ENCODE peak calls at places on chromosomes 16 and 17, in four cellular contexts. R is OCI-LY7, B is SK-N-SH, Y is neural progenitor cell. N is an unnamed sample. For H3K36me3, the result is how much of the 10 kb centered on the place peaks cover.

GRCh38 chr17:44911133-44912001 is 3.9 kb downstream of the GFAP start:
- DNase-seq in B (peak), Y (peak), R (peak), N (peak)

GRCh38 chr17:29567362-29568330 is 809 bp upstream of the ABHD15 start:
- DNase-seq in Y (peak), R (peak), B (peak), N (peak)

GRCh38 chr17:73571524-73572130 is 72.6 kb downstream of the SDK2 start:
- DNase-seq in B (no peak), Y (no peak), R (no peak), N (no peak)

GRCh38 chr17:73340093-73340596 is 28.3 kb upstream of the CDC42EP4 start:
- DNase-seq in B (no peak), Y (no peak), R (no peak), N (no peak)

GRCh38 chr17:42212382-42212781 is 18.1 kb upstream of the GHDC start:
- DNase-seq in Y (no peak), R (no peak), B (no peak), N (no peak)

GRCh38 chr16:87129771-87130170 is 187.4 kb downstream of the C16orf95 start:
- DNase-seq in Y (no peak), B (no peak), R (no peak), N (no peak)

GRCh38 chr17:14791221-14791620 is 473.9 kb downstream of the PMP22 start:
- DNase-seq in R (no peak), Y (no peak), B (no peak), N (no peak)

GRCh38 chr17:72399608-72400487 is 279.0 kb downstream of the SOX9 start:
- DNase-seq in R (no peak), Y (no peak), B (no peak), N (no peak)

GRCh38 chr17:63425478-63425877 is 20.6 kb downstream of the CYB561 start:
- DNase-seq in Y (peak), R (peak), B (peak), N (peak)

GRCh38 chr16:29124828-29125227 is 140.0 kb downstream of the LAT start:
- DNase-seq in R (no peak), Y (no peak), B (no peak), N (no peak)

GRCh38 chr17:32009262-32009542 is 2.0 kb downstream of the LRRC37B start:
- DNase-seq in Y (no peak), R (no peak), B (no peak), N (no peak)

GRCh38 chr17:43832168-43832975 is 574 bp downstream of the MPP3 start:
- DNase-seq in R (no peak), B (peak), Y (peak), N (no peak)

GRCh38 chr17:50909765-50910661 is 43.9 kb upstream of the TOB1 start:
- DNase-seq in Y (no peak), B (no peak), R (no peak), N (no peak)

GRCh38 chr16:9645911-9646310 is 536.3 kb downstream of the GRIN2A start:
- DNase-seq in Y (no peak), B (no peak), R (no peak), N (no peak)

GRCh38 chr17:63640038-63640437 is 17.8 kb downstream of the MAP3K3 start:
- DNase-seq in R (no peak), B (no peak), Y (no peak), N (no peak)

GRCh38 chr16:47848481-47849109 is 307.2 kb downstream of the ABCC12 start:
- DNase-seq in Y (peak), B (no peak), R (no peak), N (no peak)

GRCh38 chr16:75068075-75068474 is 48.5 kb downstream of the LDHD start:
- DNase-seq in B (no peak), Y (no peak), R (peak), N (no peak)

GRCh38 chr17:18363021-18363941 is at the start of gene SHMT1:
- DNase-seq in B (peak), R (peak), Y (peak), N (peak)

GRCh38 chr16:87194172-87194571 is 123.0 kb downstream of the C16orf95 start:
- DNase-seq in Y (no peak), B (no peak), R (no peak), N (no peak)

GRCh38 chr16:56625943-56626654 is 518 bp downstream of the MT1E start:
- DNase-seq in B (no peak), R (no peak), Y (no peak), N (no peak)

GRCh38 chr17:66344473-66344872 is 42.1 kb downstream of the PRKCA start:
- DNase-seq in B (no peak), R (no peak), Y (no peak), N (no peak)

GRCh38 chr17:42266918-42267766 is 9.0 kb downstream of the STAT5B start:
- DNase-seq in Y (no peak), R (no peak), B (no peak), N (no peak)

GRCh38 chr16:55265926-55266325 is 58.1 kb upstream of the IRX6 start:
- DNase-seq in Y (no peak), B (no peak), R (no peak), N (no peak)

GRCh38 chr17:48748728-48749566 is 20.4 kb upstream of the HOXB13 start:
- DNase-seq in Y (no peak), B (no peak), R (no peak), N (no peak)

GRCh38 chr17:74842599-74843351 is 16.9 kb downstream of the GRIN2C start:
- DNase-seq in Y (peak), B (peak), R (no peak), N (no peak)

GRCh38 chr17:40014375-40014980 is 762 bp upstream of the CSF3 start:
- DNase-seq in B (peak), R (no peak), Y (no peak), N (no peak)

GRCh38 chr16:68086336-68086821 is 1.2 kb downstream of the NFATC3 start:
- DNase-seq in Y (peak), B (peak), R (no peak), N (peak)

GRCh38 chr17:48441862-48442261 is 11.8 kb upstream of the SKAP1 start:
- DNase-seq in R (no peak), Y (no peak), B (no peak), N (no peak)

GRCh38 chr17:81388612-81389367 is 6.5 kb upstream of the BAHCC1 start:
- DNase-seq in B (peak), Y (peak), R (no peak), N (no peak)

GRCh38 chr16:76114681-76115080 is 162.5 kb upstream of the CNTNAP4 start:
- DNase-seq in B (no peak), R (no peak), Y (no peak), N (no peak)

GRCh38 chr17:65677932-65678331 is 116.5 kb upstream of the AXIN2 start:
- DNase-seq in R (no peak), B (no peak), Y (no peak), N (no peak)

GRCh38 chr16:83005653-83006160 is 378.9 kb downstream of the CDH13 start:
- DNase-seq in B (no peak), R (no peak), Y (no peak), N (no peak)

GRCh38 chr16:72974142-72974769 is 73.7 kb downstream of the ZFHX3 start:
- DNase-seq in Y (no peak), B (no peak), R (no peak), N (no peak)

GRCh38 chr17:48194097-48194550 is 86.6 kb downstream of the SNX11 start:
- DNase-seq in Y (no peak), B (no peak), R (no peak), N (no peak)

GRCh38 chr17:45246861-45247428 is 14.9 kb downstream of the SPATA32 start:
- DNase-seq in R (peak), B (peak), Y (peak), N (peak)

GRCh38 chr17:78804777-78805176 is 22.7 kb upstream of the CYTH1 start:
- DNase-seq in Y (no peak), B (no peak), R (no peak), N (no peak)
- H2AFZ ChIP-seq in Y (no peak), B (no peak), R (no peak), N (no peak)

GRCh38 chr17:8963017-8963416 is 2.5 kb downstream of the PIK3R5 start:
- DNase-seq in B (no peak), R (no peak), Y (no peak), N (peak)
- H3K36me3 ChIP-seq in B (under half), R (under half), Y (under half), N (under half)

DNA sequence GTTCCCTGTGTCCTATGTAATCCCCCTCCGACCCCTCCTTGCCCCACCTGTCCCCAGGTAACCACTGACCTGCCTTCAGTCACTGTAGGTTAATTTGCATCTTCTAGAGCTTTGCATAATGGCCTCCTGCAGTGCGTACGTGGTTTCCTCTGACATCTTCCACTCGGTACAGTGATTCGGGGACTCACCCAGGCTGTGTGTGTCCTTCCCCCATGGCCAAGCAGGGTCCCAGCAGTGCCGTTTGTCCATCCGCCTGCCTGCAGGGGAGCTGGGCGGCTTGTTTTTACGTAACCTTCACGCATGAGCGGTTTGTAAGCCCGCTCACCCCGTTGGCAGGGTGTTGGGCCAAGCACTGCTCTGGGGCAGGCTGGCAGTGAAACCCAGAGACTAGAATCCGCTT is 7.9 kb downstream of the MAPK8IP3 start:
- DNase-seq in R (peak), B (no peak), Y (no peak), N (peak)
- H3K4me2 ChIP-seq in R (peak), B (no peak), Y (peak), N (peak)

DNA sequence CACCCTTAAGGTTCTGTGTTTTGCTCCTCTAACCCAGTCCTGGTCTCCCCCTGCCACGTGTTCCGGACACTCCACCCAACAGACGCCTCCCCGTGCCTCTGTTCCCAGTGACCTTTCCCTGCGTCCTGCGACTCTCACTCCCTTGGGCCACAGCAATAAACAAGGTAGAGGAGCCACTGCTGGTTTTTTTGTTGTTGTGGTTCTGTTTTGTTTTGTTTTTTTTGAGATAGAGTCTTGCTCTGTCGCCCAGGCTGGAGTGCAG is 3.7 kb upstream of the NPW start:
- DNase-seq in Y (no peak), R (no peak), B (no peak), N (no peak)
- H2AFZ ChIP-seq in Y (no peak), R (no peak), B (no peak), N (no peak)

GRCh38 chr17:4921320-4921719 is 10.8 kb upstream of the GP1BA start:
- DNase-seq in B (no peak), Y (no peak), R (no peak), N (no peak)
- H3K36me3 ChIP-seq in B (under half), Y (under half), R (under half), N (under half)

GRCh38 chr17:59754547-59754946 is 47.1 kb downstream of the VMP1 start:
- DNase-seq in Y (no peak), B (no peak), R (no peak), N (no peak)
- H3K4me2 ChIP-seq in Y (no peak), B (peak), R (no peak), N (peak)

GRCh38 chr16:71449020-71449419 is 7.2 kb upstream of the TLE7 start:
- DNase-seq in R (no peak), Y (no peak), B (no peak), N (no peak)
- H2AFZ ChIP-seq in R (no peak), Y (no peak), B (no peak), N (no peak)

GRCh38 chr17:2378905-2379304 is 22.0 kb downstream of the MNT start:
- DNase-seq in Y (no peak), R (no peak), B (no peak), N (no peak)
- H3K36me3 ChIP-seq in Y (under half), R (under half), B (under half), N (under half)

DNA sequence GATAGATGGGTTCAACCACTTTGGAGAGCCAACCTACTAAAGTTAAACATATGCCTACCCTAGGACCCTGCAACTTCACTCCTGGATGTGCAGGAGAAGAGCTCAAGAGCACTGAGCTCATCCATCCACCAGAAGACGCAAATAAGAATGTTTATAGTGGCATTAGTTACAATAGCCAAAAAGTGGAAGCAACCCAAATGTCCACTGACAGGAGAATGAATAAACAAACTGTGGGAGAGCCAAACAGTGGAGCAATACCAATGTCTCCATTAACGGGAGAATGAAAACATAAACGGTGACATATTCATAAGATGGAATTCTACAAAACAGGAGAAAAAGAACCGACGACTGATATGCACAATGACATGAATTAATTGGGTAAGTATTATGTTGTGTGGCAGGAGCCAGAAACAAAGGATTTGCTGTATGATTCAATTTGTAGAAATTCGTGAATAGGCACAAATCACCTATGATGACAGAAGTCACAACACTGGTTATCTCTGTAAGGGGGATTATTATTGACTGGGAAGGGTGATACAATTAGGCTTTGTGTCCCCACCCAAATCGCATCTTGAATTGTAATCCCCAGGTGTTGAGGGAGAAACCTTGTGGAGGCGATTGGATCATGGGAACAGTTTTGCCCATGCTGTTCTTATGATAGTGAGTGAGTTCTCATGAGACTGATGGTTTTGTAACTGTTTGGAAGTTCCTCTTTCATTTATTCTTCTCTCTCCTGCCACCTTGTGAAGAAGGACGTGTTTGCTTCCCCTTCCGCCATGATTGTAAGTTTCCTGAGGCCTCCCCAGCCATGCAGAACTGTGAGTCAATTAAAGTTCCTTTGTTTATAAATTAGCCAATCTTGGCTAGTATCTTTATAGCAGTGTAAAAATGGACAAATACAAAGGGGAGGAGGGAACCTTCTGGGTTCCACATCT is 57.9 kb upstream of the PLCG2 start:
- DNase-seq in Y (no peak), R (no peak), B (no peak), N (no peak)
- H3K4me2 ChIP-seq in Y (no peak), R (no peak), B (no peak), N (no peak)

N was measured in Karpas-422.